ENCODE peak calls at places on chromosome 6, in six cellular contexts. One of them, this sample, is unnamed.

GRCh38 chr6:54291738-54292137 is 16.5 kb upstream of the TINAG start:
- DNase-seq in IMR-90: peak; percentile 66
- DNase-seq in trophoblast cell: no peak
- DNase-seq in H9: no peak
- DNase-seq in H1: no peak
- DNase-seq in mesenchymal stem cell: peak; percentile 76
- DNase-seq in this sample: no peak

GRCh38 chr6:16511048-16511660 is 250.1 kb downstream of the ATXN1 start:
- DNase-seq in IMR-90: peak; percentile 48
- DNase-seq in trophoblast cell: no peak
- DNase-seq in H9: no peak
- DNase-seq in H1: no peak
- DNase-seq in mesenchymal stem cell: peak; percentile 49
- DNase-seq in this sample: no peak

GRCh38 chr6:14055541-14055940 is 62.0 kb upstream of the CD83 start:
- DNase-seq in IMR-90: no peak
- DNase-seq in trophoblast cell: no peak
- DNase-seq in H9: no peak
- DNase-seq in H1: no peak
- DNase-seq in mesenchymal stem cell: no peak
- DNase-seq in this sample: no peak

GRCh38 chr6:140684776-140685550 is 1310.5 kb upstream of the CITED2 start:
- DNase-seq in IMR-90: no peak
- DNase-seq in trophoblast cell: no peak
- DNase-seq in H9: no peak
- DNase-seq in H1: no peak
- DNase-seq in mesenchymal stem cell: no peak
- DNase-seq in this sample: no peak

GRCh38 chr6:160015778-160016684 is 47.1 kb downstream of the IGF2R start:
- DNase-seq in IMR-90: no peak
- DNase-seq in trophoblast cell: no peak
- DNase-seq in H9: no peak
- DNase-seq in H1: no peak
- DNase-seq in mesenchymal stem cell: no peak
- DNase-seq in this sample: no peak

GRCh38 chr6:139762587-139763031 is 388.2 kb upstream of the CITED2 start:
- DNase-seq in IMR-90: peak; percentile 19
- DNase-seq in trophoblast cell: peak; percentile 67
- DNase-seq in H9: no peak
- DNase-seq in H1: no peak
- DNase-seq in mesenchymal stem cell: peak; percentile 58
- DNase-seq in this sample: no peak

GRCh38 chr6:15553736-15554294 is 109.0 kb downstream of the DTNBP1 start:
- DNase-seq in IMR-90: no peak
- DNase-seq in trophoblast cell: no peak
- DNase-seq in H9: no peak
- DNase-seq in H1: no peak
- DNase-seq in mesenchymal stem cell: no peak
- DNase-seq in this sample: no peak

GRCh38 chr6:112931835-112932234 is 584.7 kb downstream of the RFPL4B start:
- DNase-seq in IMR-90: peak; percentile 21
- DNase-seq in trophoblast cell: no peak
- DNase-seq in H9: no peak
- DNase-seq in H1: no peak
- DNase-seq in mesenchymal stem cell: peak; percentile 50
- DNase-seq in this sample: no peak

GRCh38 chr6:8082954-8083858 is 19.0 kb upstream of the BLOC1S5 start:
- DNase-seq in IMR-90: peak; percentile 96
- DNase-seq in trophoblast cell: no peak
- DNase-seq in H9: no peak
- DNase-seq in H1: no peak
- DNase-seq in mesenchymal stem cell: peak; percentile 90
- DNase-seq in this sample: no peak

GRCh38 chr6:107179004-107179403 is 63.7 kb upstream of the BEND3 start:
- DNase-seq in IMR-90: peak; percentile 8
- DNase-seq in trophoblast cell: no peak
- DNase-seq in H9: no peak
- DNase-seq in H1: no peak
- DNase-seq in mesenchymal stem cell: peak; percentile 15
- DNase-seq in this sample: no peak

GRCh38 chr6:84417261-84417660 is 189.8 kb upstream of the CEP162 start:
- DNase-seq in IMR-90: peak; percentile 20
- DNase-seq in trophoblast cell: no peak
- DNase-seq in H9: no peak
- DNase-seq in H1: no peak
- DNase-seq in mesenchymal stem cell: no peak
- DNase-seq in this sample: no peak

GRCh38 chr6:168121308-168121665 is 42.3 kb upstream of the FRMD1 start:
- DNase-seq in IMR-90: no peak
- DNase-seq in trophoblast cell: no peak
- DNase-seq in H9: peak; percentile 16
- DNase-seq in H1: peak; percentile 35
- DNase-seq in mesenchymal stem cell: no peak
- DNase-seq in this sample: no peak

GRCh38 chr6:142567476-142567875 is 265.7 kb downstream of the ADGRG6 start:
- DNase-seq in IMR-90: no peak
- DNase-seq in trophoblast cell: no peak
- DNase-seq in H9: no peak
- DNase-seq in H1: no peak
- DNase-seq in mesenchymal stem cell: no peak
- DNase-seq in this sample: no peak

GRCh38 chr6:33277663-33278391 is 904 bp downstream of the B3GALT4 start:
- DNase-seq in IMR-90: no peak
- DNase-seq in trophoblast cell: no peak
- DNase-seq in H9: peak; percentile 49
- DNase-seq in H1: peak; percentile 65
- DNase-seq in mesenchymal stem cell: no peak
- DNase-seq in this sample: no peak

GRCh38 chr6:84583784-84584183 is 180.6 kb downstream of the TBX18 start:
- DNase-seq in IMR-90: peak; percentile 7
- DNase-seq in trophoblast cell: no peak
- DNase-seq in H9: no peak
- DNase-seq in H1: no peak
- DNase-seq in mesenchymal stem cell: peak; percentile 70
- DNase-seq in this sample: no peak

GRCh38 chr6:37807656-37808055 is 11.9 kb upstream of the ZFAND3 start:
- DNase-seq in IMR-90: no peak
- DNase-seq in trophoblast cell: no peak
- DNase-seq in H9: peak; percentile 52
- DNase-seq in H1: no peak
- DNase-seq in mesenchymal stem cell: no peak
- DNase-seq in this sample: no peak

GRCh38 chr6:90530882-90531281 is 56.0 kb downstream of the MAP3K7 start:
- DNase-seq in IMR-90: no peak
- DNase-seq in trophoblast cell: no peak
- DNase-seq in H9: no peak
- DNase-seq in H1: no peak
- DNase-seq in mesenchymal stem cell: no peak
- DNase-seq in this sample: no peak

GRCh38 chr6:71489736-71490135 is 201.1 kb downstream of the OGFRL1 start:
- DNase-seq in IMR-90: peak; percentile 90
- DNase-seq in trophoblast cell: peak; percentile 96
- DNase-seq in H9: peak; percentile 42
- DNase-seq in H1: no peak
- DNase-seq in mesenchymal stem cell: peak; percentile 86
- DNase-seq in this sample: no peak

GRCh38 chr6:105330364-105330763 is 72.5 kb downstream of the PREP start:
- DNase-seq in IMR-90: no peak
- DNase-seq in trophoblast cell: no peak
- DNase-seq in H9: no peak
- DNase-seq in H1: no peak
- DNase-seq in mesenchymal stem cell: no peak
- DNase-seq in this sample: no peak

GRCh38 chr6:142914371-142914770 is 30.6 kb downstream of the HIVEP2 start:
- DNase-seq in IMR-90: no peak
- DNase-seq in trophoblast cell: no peak
- DNase-seq in H9: no peak
- DNase-seq in H1: no peak
- DNase-seq in mesenchymal stem cell: no peak
- DNase-seq in this sample: no peak

GRCh38 chr6:38354905-38355304 is 284.8 kb downstream of the BTBD9 start:
- DNase-seq in IMR-90: no peak
- DNase-seq in trophoblast cell: no peak
- DNase-seq in H9: no peak
- DNase-seq in H1: no peak
- DNase-seq in mesenchymal stem cell: peak; percentile 19
- DNase-seq in this sample: no peak

GRCh38 chr6:125834347-125834746 is 43.6 kb downstream of the NCOA7 start:
- DNase-seq in IMR-90: no peak
- DNase-seq in trophoblast cell: no peak
- DNase-seq in H9: no peak
- DNase-seq in H1: no peak
- DNase-seq in mesenchymal stem cell: no peak
- DNase-seq in this sample: no peak

GRCh38 chr6:53543341-53544010 is 1.4 kb downstream of the GCLC start:
- DNase-seq in IMR-90: peak; percentile 89
- DNase-seq in trophoblast cell: no peak
- DNase-seq in H9: no peak
- DNase-seq in H1: no peak
- DNase-seq in mesenchymal stem cell: peak; percentile 53
- DNase-seq in this sample: no peak

GRCh38 chr6:144330588-144330987 is 45.5 kb downstream of the UTRN start:
- DNase-seq in IMR-90: no peak
- DNase-seq in trophoblast cell: peak; percentile 94
- DNase-seq in H9: peak; percentile 94
- DNase-seq in H1: peak; percentile 81
- DNase-seq in mesenchymal stem cell: no peak
- DNase-seq in this sample: no peak

GRCh38 chr6:126015869-126016268 is 29.5 kb downstream of the TRMT11 start:
- DNase-seq in IMR-90: peak; percentile 16
- DNase-seq in trophoblast cell: no peak
- DNase-seq in H9: no peak
- DNase-seq in H1: no peak
- DNase-seq in mesenchymal stem cell: no peak
- DNase-seq in this sample: no peak

GRCh38 chr6:32047855-32048766 is 9.9 kb downstream of the CYP21A2 start:
- DNase-seq in IMR-90: peak; percentile 30
- DNase-seq in trophoblast cell: peak; percentile 51
- DNase-seq in H9: peak; percentile 85
- DNase-seq in H1: peak; percentile 97
- DNase-seq in mesenchymal stem cell: peak; percentile 66
- DNase-seq in this sample: peak; percentile 53
- H3K27ac ChIP-seq in IMR-90: no peak overlapping the region
- H3K27ac ChIP-seq in trophoblast cell: no peak overlapping the region
- H3K27ac ChIP-seq in H9: no peak overlapping the region
- H3K27ac ChIP-seq in H1: no peak overlapping the region
- H3K27ac ChIP-seq in mesenchymal stem cell: no peak overlapping the region
- H3K27ac ChIP-seq in this sample: no peak overlapping the region

GRCh38 chr6:116136373-116136772 is 10.4 kb upstream of the COL10A1 start:
- DNase-seq in IMR-90: no peak
- DNase-seq in trophoblast cell: no peak
- DNase-seq in H9: no peak
- DNase-seq in H1: no peak
- DNase-seq in mesenchymal stem cell: no peak
- DNase-seq in this sample: no peak
- H4K91ac ChIP-seq in IMR-90: no peak overlapping the region
- H4K91ac ChIP-seq in trophoblast cell: no peak overlapping the region
- H4K91ac ChIP-seq in H9: no peak overlapping the region
- H4K91ac ChIP-seq in H1: no peak overlapping the region
- H4K91ac ChIP-seq in mesenchymal stem cell: no peak overlapping the region
- H4K91ac ChIP-seq in this sample: no peak overlapping the region

GRCh38 chr6:11110921-11111768 is at the start of gene ERVFRD-1:
- DNase-seq in IMR-90: no peak
- DNase-seq in trophoblast cell: peak; percentile 72
- DNase-seq in H9: no peak
- DNase-seq in H1: peak; percentile 38
- DNase-seq in mesenchymal stem cell: no peak
- DNase-seq in this sample: no peak
- H3K27ac ChIP-seq in IMR-90: no peak within 1 kb of the TSS
- H3K27ac ChIP-seq in trophoblast cell: peak within 1 kb of the TSS; percentile 62
- H3K27ac ChIP-seq in H9: no peak within 1 kb of the TSS
- H3K27ac ChIP-seq in H1: no peak within 1 kb of the TSS
- H3K27ac ChIP-seq in mesenchymal stem cell: no peak within 1 kb of the TSS
- H3K27ac ChIP-seq in this sample: no peak within 1 kb of the TSS

DNA sequence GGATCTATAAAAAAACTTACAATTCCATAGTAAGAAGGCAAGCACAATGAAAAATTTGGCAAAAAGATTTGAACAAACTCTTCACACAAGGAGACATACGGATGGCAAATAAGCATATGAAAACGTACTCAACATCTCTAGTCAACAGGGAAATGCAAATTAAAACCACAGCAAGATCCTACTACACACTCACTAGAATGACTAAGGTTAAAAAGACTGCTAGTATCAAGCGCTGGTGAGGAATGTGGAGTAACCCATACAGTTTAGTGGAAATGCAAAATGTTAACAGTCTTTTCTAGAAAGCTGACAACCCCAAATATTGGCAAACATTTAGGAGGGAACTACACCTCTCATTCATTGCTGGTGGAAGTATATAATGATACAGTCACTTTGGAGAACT is 175.9 kb upstream of the SGK1 start:
- DNase-seq in IMR-90: no peak
- DNase-seq in trophoblast cell: no peak
- DNase-seq in H9: no peak
- DNase-seq in H1: no peak
- DNase-seq in mesenchymal stem cell: no peak
- DNase-seq in this sample: no peak
- H4K91ac ChIP-seq in IMR-90: no peak overlapping the region
- H4K91ac ChIP-seq in trophoblast cell: no peak overlapping the region
- H4K91ac ChIP-seq in H9: no peak overlapping the region
- H4K91ac ChIP-seq in H1: no peak overlapping the region
- H4K91ac ChIP-seq in mesenchymal stem cell: no peak overlapping the region
- H4K91ac ChIP-seq in this sample: no peak overlapping the region

GRCh38 chr6:712805-713204 is 19.9 kb upstream of the EXOC2 start:
- DNase-seq in IMR-90: no peak
- DNase-seq in trophoblast cell: no peak
- DNase-seq in H9: no peak
- DNase-seq in H1: no peak
- DNase-seq in mesenchymal stem cell: no peak
- DNase-seq in this sample: no peak

GRCh38 chr6:710601-711571 is 17.9 kb upstream of the EXOC2 start:
- DNase-seq in IMR-90: peak; percentile 79
- DNase-seq in trophoblast cell: peak; percentile 24
- DNase-seq in H9: peak; percentile 60
- DNase-seq in H1: peak; percentile 75
- DNase-seq in mesenchymal stem cell: peak; percentile 91
- DNase-seq in this sample: peak; percentile 32

GRCh38 chr6:713351-713750 is 20.4 kb upstream of the EXOC2 start:
- DNase-seq in IMR-90: peak; percentile 4
- DNase-seq in trophoblast cell: no peak
- DNase-seq in H9: no peak
- DNase-seq in H1: no peak
- DNase-seq in mesenchymal stem cell: no peak
- DNase-seq in this sample: no peak

GRCh38 chr6:714100-714499 is 21.2 kb upstream of the EXOC2 start:
- DNase-seq in IMR-90: no peak
- DNase-seq in trophoblast cell: no peak
- DNase-seq in H9: no peak
- DNase-seq in H1: no peak
- DNase-seq in mesenchymal stem cell: no peak
- DNase-seq in this sample: no peak

GRCh38 chr6:711925-712324 is 19.0 kb upstream of the EXOC2 start:
- DNase-seq in IMR-90: no peak
- DNase-seq in trophoblast cell: no peak
- DNase-seq in H9: no peak
- DNase-seq in H1: no peak
- DNase-seq in mesenchymal stem cell: no peak
- DNase-seq in this sample: no peak
- H3K27ac ChIP-seq in IMR-90: no peak overlapping the region
- H3K27ac ChIP-seq in trophoblast cell: no peak overlapping the region
- H3K27ac ChIP-seq in H9: no peak overlapping the region
- H3K27ac ChIP-seq in H1: no peak overlapping the region
- H3K27ac ChIP-seq in mesenchymal stem cell: no peak overlapping the region
- H3K27ac ChIP-seq in this sample: no peak overlapping the region

This sample was measured in neuronal stem cell.